ENCODE peak calls at places on chromosomes 16 and 17, in seven cellular contexts. C, Q, U, Y, L, I and M are unnamed samples.
A peak's percentile ranks its signal among the peaks of the same experiment; 100 is the strongest.

GRCh38 chr16:10256855-10257641 is 74.8 kb upstream of the GRIN2A start:
- DNase-seq in C (peak; percentile 77), Q (no peak), U (peak; percentile 45), Y (peak; percentile 63), L (peak; percentile 17), I (no peak), M (peak; percentile 75)

GRCh38 chr16:12002447-12003006 is 26.0 kb downstream of the SNX29 start:
- DNase-seq in C (peak; percentile 41), Q (no peak), U (no peak), Y (no peak), L (no peak), I (peak; percentile 27), M (no peak)

GRCh38 chr17:66632716-66633115 is 202.2 kb upstream of the CACNG5 start:
- DNase-seq in C (no peak), Q (no peak), U (no peak), Y (no peak), L (no peak), I (no peak), M (no peak)

GRCh38 chr16:4942481-4942880 is 5.5 kb upstream of the PPL start:
- DNase-seq in C (no peak), Q (no peak), U (no peak), Y (no peak), L (no peak), I (no peak), M (no peak)

GRCh38 chr16:89409161-89409711 is 81.1 kb downstream of the ANKRD11 start:
- DNase-seq in C (peak; percentile 50), Q (no peak), U (peak; percentile 31), Y (peak; percentile 61), L (no peak), I (no peak), M (no peak)

GRCh38 chr17:2084766-2085647 is 30.1 kb downstream of the HIC1 start:
- DNase-seq in C (peak; percentile 74), Q (no peak), U (no peak), Y (no peak), L (no peak), I (no peak), M (peak; percentile 23)

GRCh38 chr17:28494445-28495188 is 11.5 kb upstream of the FOXN1 start:
- DNase-seq in C (peak; percentile 83), Q (peak; percentile 68), U (peak; percentile 83), Y (peak; percentile 84), L (peak; percentile 61), I (peak; percentile 52), M (peak; percentile 90)

GRCh38 chr17:16269658-16270057 is 52.6 kb downstream of the PIGL start:
- DNase-seq in C (no peak), Q (no peak), U (no peak), Y (no peak), L (no peak), I (no peak), M (no peak)

GRCh38 chr16:26614102-26614864 is 452.4 kb upstream of the C16orf82 start:
- DNase-seq in C (no peak), Q (no peak), U (no peak), Y (no peak), L (no peak), I (no peak), M (peak; percentile 33)

GRCh38 chr16:10871157-10871991 is 5.6 kb upstream of the CIITA start:
- DNase-seq in C (no peak), Q (no peak), U (peak; percentile 54), Y (peak; percentile 81), L (no peak), I (no peak), M (no peak)

GRCh38 chr16:10180042-10180770 is 2.0 kb downstream of the GRIN2A start:
- DNase-seq in C (no peak), Q (no peak), U (no peak), Y (no peak), L (no peak), I (no peak), M (no peak)

GRCh38 chr17:62807812-62808575 is at the start of gene MARCHF10:
- DNase-seq in C (peak; percentile 69), Q (peak; percentile 82), U (peak; percentile 18), Y (no peak), L (no peak), I (no peak), M (peak; percentile 80)

GRCh38 chr17:77083547-77083946 is 57.2 kb upstream of the SEC14L1 start:
- DNase-seq in C (no peak), Q (no peak), U (no peak), Y (no peak), L (no peak), I (no peak), M (no peak)

GRCh38 chr17:43998552-43998951 is 5.9 kb upstream of the NAGS start:
- DNase-seq in C (no peak), Q (no peak), U (no peak), Y (no peak), L (no peak), I (no peak), M (no peak)

GRCh38 chr17:51643702-51644490 is 383.6 kb downstream of the UTP18 start:
- DNase-seq in C (no peak), Q (no peak), U (no peak), Y (no peak), L (no peak), I (no peak), M (no peak)

GRCh38 chr16:57473176-57473840 is 10.8 kb downstream of the POLR2C start:
- DNase-seq in C (no peak), Q (no peak), U (no peak), Y (no peak), L (no peak), I (no peak), M (peak; percentile 26)

GRCh38 chr16:56877783-56878182 is 12.8 kb downstream of the SLC12A3 start:
- DNase-seq in C (no peak), Q (no peak), U (no peak), Y (no peak), L (no peak), I (no peak), M (no peak)

GRCh38 chr17:77419547-77420475 is 279.0 kb downstream of the SEC14L1 start:
- DNase-seq in C (no peak), Q (peak; percentile 50), U (no peak), Y (no peak), L (no peak), I (no peak), M (peak; percentile 95)

GRCh38 chr16:88799569-88800276 is 3.9 kb upstream of the CDT1 start:
- DNase-seq in C (no peak), Q (no peak), U (no peak), Y (no peak), L (no peak), I (no peak), M (peak; percentile 19)